ENCODE peak calls at places on chromosomes 16 and 17, in six cellular contexts. One of them, this sample, is unnamed.

GRCh38 chr16:10618710-10619209 is 38.4 kb upstream of the EMP2 start:
- DNase-seq in fibroblast of gingiva: no peak
- DNase-seq in germinal center: no peak
- DNase-seq in GM10248: no peak
- DNase-seq in activated CD4-positive, alpha-beta T cell treated with anti-CD3 and anti-CD28 coated beads for 1 hour: no peak
- DNase-seq in amniotic stem cell: no peak
- DNase-seq in this sample: no peak

GRCh38 chr17:35028531-35029262 is 34.8 kb downstream of the RFFL start:
- DNase-seq in fibroblast of gingiva: no peak
- DNase-seq in germinal center: no peak
- DNase-seq in GM10248: peak; percentile 41
- DNase-seq in activated CD4-positive, alpha-beta T cell treated with anti-CD3 and anti-CD28 coated beads for 1 hour: no peak
- DNase-seq in amniotic stem cell: no peak
- DNase-seq in this sample: no peak

GRCh38 chr17:64572682-64573154 is 65.9 kb downstream of the CEP95 start:
- DNase-seq in fibroblast of gingiva: peak; percentile 68
- DNase-seq in germinal center: no peak
- DNase-seq in GM10248: no peak
- DNase-seq in activated CD4-positive, alpha-beta T cell treated with anti-CD3 and anti-CD28 coated beads for 1 hour: no peak
- DNase-seq in amniotic stem cell: peak; percentile 5
- DNase-seq in this sample: no peak

GRCh38 chr17:8820311-8821010 is 21.3 kb upstream of the MFSD6L start:
- DNase-seq in fibroblast of gingiva: no peak
- DNase-seq in germinal center: no peak
- DNase-seq in GM10248: no peak
- DNase-seq in activated CD4-positive, alpha-beta T cell treated with anti-CD3 and anti-CD28 coated beads for 1 hour: no peak
- DNase-seq in amniotic stem cell: no peak
- DNase-seq in this sample: no peak

GRCh38 chr17:41988418-41988817 is 21.8 kb downstream of the CNP start:
- DNase-seq in fibroblast of gingiva: no peak
- DNase-seq in germinal center: no peak
- DNase-seq in GM10248: no peak
- DNase-seq in activated CD4-positive, alpha-beta T cell treated with anti-CD3 and anti-CD28 coated beads for 1 hour: no peak
- DNase-seq in amniotic stem cell: no peak
- DNase-seq in this sample: no peak

GRCh38 chr17:9294661-9295210 is 273.4 kb downstream of the NTN1 start:
- DNase-seq in fibroblast of gingiva: no peak
- DNase-seq in germinal center: no peak
- DNase-seq in GM10248: no peak
- DNase-seq in activated CD4-positive, alpha-beta T cell treated with anti-CD3 and anti-CD28 coated beads for 1 hour: no peak
- DNase-seq in amniotic stem cell: no peak
- DNase-seq in this sample: no peak

GRCh38 chr17:82022310-82022980 is at the start of gene CENPX:
- DNase-seq in fibroblast of gingiva: no peak
- DNase-seq in germinal center: no peak
- DNase-seq in GM10248: no peak
- DNase-seq in activated CD4-positive, alpha-beta T cell treated with anti-CD3 and anti-CD28 coated beads for 1 hour: no peak
- DNase-seq in amniotic stem cell: no peak
- DNase-seq in this sample: no peak

GRCh38 chr17:8013731-8014557 is 11.5 kb downstream of the GUCY2D start:
- DNase-seq in fibroblast of gingiva: no peak
- DNase-seq in germinal center: no peak
- DNase-seq in GM10248: no peak
- DNase-seq in activated CD4-positive, alpha-beta T cell treated with anti-CD3 and anti-CD28 coated beads for 1 hour: no peak
- DNase-seq in amniotic stem cell: no peak
- DNase-seq in this sample: no peak

GRCh38 chr16:2902337-2903130 is 9.2 kb upstream of the FLYWCH1 start:
- DNase-seq in fibroblast of gingiva: no peak
- DNase-seq in germinal center: no peak
- DNase-seq in GM10248: no peak
- DNase-seq in activated CD4-positive, alpha-beta T cell treated with anti-CD3 and anti-CD28 coated beads for 1 hour: no peak
- DNase-seq in amniotic stem cell: no peak
- DNase-seq in this sample: no peak

GRCh38 chr16:73037331-73037745 is 10.6 kb downstream of the ZFHX3 start:
- DNase-seq in fibroblast of gingiva: no peak
- DNase-seq in germinal center: no peak
- DNase-seq in GM10248: peak; percentile 43
- DNase-seq in activated CD4-positive, alpha-beta T cell treated with anti-CD3 and anti-CD28 coated beads for 1 hour: no peak
- DNase-seq in amniotic stem cell: no peak
- DNase-seq in this sample: no peak

This sample was measured in kidney epithelial cell.